ENCODE peak calls at places on chromosomes 6 and 20, in six cellular contexts. M is CD8-positive, alpha-beta T cell; X is AG04450; U is PC-9; C is right atrium auricular region; Q is nephron progenitor cell. G is an unnamed sample.

GRCh38 chr20:23050847-23051627 is 1.6 kb upstream of the THBD start:
- DNase-seq in M (no peak), X (peak; percentile 27), U (peak; percentile 82), C (peak; percentile 88), Q (peak; percentile 88), G (peak; percentile 68)

GRCh38 chr6:109303647-109304283 is 78.5 kb downstream of the CD164 start:
- DNase-seq in M (no peak), X (no peak), U (no peak), C (no peak), Q (no peak), G (no peak)

GRCh38 chr6:109456710-109457595 is 1.4 kb upstream of the MICAL1 start:
- DNase-seq in M (no peak), X (no peak), U (no peak), C (peak; percentile 88), Q (no peak), G (no peak)

GRCh38 chr6:241331-241865 is 50.9 kb upstream of the DUSP22 start:
- DNase-seq in M (no peak), X (no peak), U (no peak), C (no peak), Q (no peak), G (no peak)

GRCh38 chr6:6007311-6008113 is 787 bp upstream of the NRN1 start:
- DNase-seq in M (no peak), X (no peak), U (no peak), C (no peak), Q (peak; percentile 64), G (peak; percentile 64)

GRCh38 chr6:15485875-15486274 is 177.0 kb downstream of the DTNBP1 start:
- DNase-seq in M (no peak), X (no peak), U (peak; percentile 62), C (no peak), Q (no peak), G (no peak)

GRCh38 chr6:5379647-5380242 is 118.4 kb downstream of the FARS2 start:
- DNase-seq in M (no peak), X (no peak), U (no peak), C (no peak), Q (peak; percentile 11), G (peak; percentile 60)

GRCh38 chr20:23585808-23586734 is 17.8 kb upstream of the CST9L start:
- DNase-seq in M (no peak), X (no peak), U (no peak), C (peak; percentile 50), Q (no peak), G (no peak)

GRCh38 chr6:35085359-35086281 is 55.5 kb downstream of the TCP11 start:
- DNase-seq in M (no peak), X (no peak), U (no peak), C (no peak), Q (no peak), G (peak; percentile 22)

GRCh38 chr6:2734517-2735076 is 16.1 kb downstream of the MYLK4 start:
- DNase-seq in M (no peak), X (no peak), U (no peak), C (no peak), Q (no peak), G (no peak)

GRCh38 chr6:20737912-20738311 is 203.7 kb downstream of the CDKAL1 start:
- DNase-seq in M (no peak), X (no peak), U (no peak), C (no peak), Q (no peak), G (no peak)

GRCh38 chr6:89021629-89022028 is 58.2 kb upstream of the RNGTT start:
- DNase-seq in M (no peak), X (no peak), U (no peak), C (no peak), Q (no peak), G (no peak)

GRCh38 chr6:28354688-28355554 is 5.2 kb downstream of the ZKSCAN3 start:
- DNase-seq in M (no peak), X (no peak), U (no peak), C (no peak), Q (no peak), G (no peak)

GRCh38 chr6:142570221-142570671 is 268.4 kb downstream of the ADGRG6 start:
- DNase-seq in M (no peak), X (peak; percentile 15), U (peak; percentile 72), C (no peak), Q (no peak), G (no peak)

GRCh38 chr6:122712864-122713612 is 66.5 kb upstream of the FABP7 start:
- DNase-seq in M (no peak), X (no peak), U (no peak), C (no peak), Q (no peak), G (no peak)

GRCh38 chr6:93915961-93916360 is 496.6 kb upstream of the EPHA7 start:
- DNase-seq in M (no peak), X (no peak), U (no peak), C (no peak), Q (no peak), G (no peak)

GRCh38 chr6:111812080-111813038 is 60.9 kb downstream of the FYN start:
- DNase-seq in M (no peak), X (no peak), U (peak; percentile 97), C (no peak), Q (no peak), G (no peak)

GRCh38 chr6:144712541-144712940 is 427.4 kb downstream of the UTRN start:
- DNase-seq in M (no peak), X (no peak), U (no peak), C (no peak), Q (no peak), G (no peak)

GRCh38 chr20:63060057-63060991 is 53.6 kb upstream of the BHLHE23 start:
- DNase-seq in M (no peak), X (no peak), U (no peak), C (no peak), Q (no peak), G (no peak)

GRCh38 chr6:158584236-158584651 is 24.4 kb downstream of the TMEM181 start:
- DNase-seq in M (no peak), X (no peak), U (no peak), C (no peak), Q (no peak), G (no peak)

GRCh38 chr6:9428416-9429172 is 986.3 kb downstream of the TFAP2A start:
- DNase-seq in M (no peak), X (no peak), U (no peak), C (no peak), Q (no peak), G (no peak)

GRCh38 chr20:57672164-57672563 is 37.7 kb downstream of the PMEPA1 start:
- DNase-seq in M (no peak), X (no peak), U (no peak), C (peak; percentile 86), Q (no peak), G (no peak)

GRCh38 chr6:40325041-40325440 is 262.1 kb downstream of the LRFN2 start:
- DNase-seq in M (no peak), X (no peak), U (no peak), C (no peak), Q (no peak), G (no peak)

GRCh38 chr6:152685819-152686218 is 11.9 kb upstream of the MYCT1 start:
- DNase-seq in M (no peak), X (no peak), U (no peak), C (no peak), Q (no peak), G (no peak)

GRCh38 chr6:149963212-149963461 is 606 bp upstream of the ULBP1 start:
- DNase-seq in M (no peak), X (no peak), U (peak; percentile 68), C (peak; percentile 54), Q (no peak), G (peak; percentile 49)

GRCh38 chr20:53216856-53217576 is 244.9 kb downstream of the TSHZ2 start:
- DNase-seq in M (peak; percentile 72), X (no peak), U (no peak), C (peak; percentile 64), Q (peak; percentile 89), G (peak; percentile 77)

GRCh38 chr6:89264296-89264695 is 47.1 kb upstream of the GABRR1 start:
- DNase-seq in M (no peak), X (no peak), U (no peak), C (no peak), Q (no peak), G (no peak)

GRCh38 chr6:53263915-53264314 is 84.8 kb downstream of the ELOVL5 start:
- DNase-seq in M (no peak), X (peak; percentile 8), U (no peak), C (no peak), Q (no peak), G (no peak)

GRCh38 chr20:12166053-12166717 is 248.5 kb downstream of the BTBD3 start:
- DNase-seq in M (no peak), X (peak; percentile 78), U (peak; percentile 37), C (peak; percentile 78), Q (no peak), G (no peak)
- TF ChIP-seq CTCF in M (no peak), X (no peak), U (no peak), C (no peak), Q (no peak), G (no peak)

DNA sequence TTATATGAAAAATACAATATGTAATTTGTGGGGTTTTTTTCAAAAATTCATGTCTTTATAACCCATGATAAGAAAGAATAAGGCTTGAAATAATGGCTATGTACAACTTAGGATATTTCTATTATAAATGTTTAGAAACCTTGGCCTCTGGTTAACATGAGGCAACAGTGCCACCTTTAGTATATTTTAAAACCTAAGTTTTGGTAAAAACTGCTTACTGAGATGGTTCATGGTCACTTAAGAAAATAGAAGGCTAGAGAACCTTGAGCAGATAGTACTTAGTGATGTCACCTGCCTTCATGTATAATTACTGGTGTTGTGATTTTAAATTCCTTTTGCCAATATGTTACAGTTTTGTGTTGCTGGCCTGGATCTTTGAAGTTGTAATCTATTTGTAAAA is 176.5 kb downstream of the ADGB start:
- DNase-seq in M (no peak), X (no peak), U (peak; percentile 36), C (no peak), Q (no peak), G (no peak)
- TF ChIP-seq CTCF in M (no peak), X (peak; percentile 4), U (peak; percentile 36), C (no peak), Q (no peak), G (no peak)

GRCh38 chr6:127968394-127968793 is 67.5 kb upstream of the THEMIS start:
- DNase-seq in M (no peak), X (no peak), U (no peak), C (no peak), Q (no peak), G (no peak)
- TF ChIP-seq CTCF in M (no peak), X (peak; percentile 11), U (peak; percentile 48), C (no peak), Q (no peak), G (no peak)

GRCh38 chr6:70413829-70414494 is 654 bp downstream of the FAM135A start:
- DNase-seq in M (no peak), X (no peak), U (no peak), C (no peak), Q (peak; percentile 72), G (no peak)
- TF ChIP-seq CTCF in M (no peak), X (no peak), U (no peak), C (no peak), Q (no peak), G (no peak)

DNA sequence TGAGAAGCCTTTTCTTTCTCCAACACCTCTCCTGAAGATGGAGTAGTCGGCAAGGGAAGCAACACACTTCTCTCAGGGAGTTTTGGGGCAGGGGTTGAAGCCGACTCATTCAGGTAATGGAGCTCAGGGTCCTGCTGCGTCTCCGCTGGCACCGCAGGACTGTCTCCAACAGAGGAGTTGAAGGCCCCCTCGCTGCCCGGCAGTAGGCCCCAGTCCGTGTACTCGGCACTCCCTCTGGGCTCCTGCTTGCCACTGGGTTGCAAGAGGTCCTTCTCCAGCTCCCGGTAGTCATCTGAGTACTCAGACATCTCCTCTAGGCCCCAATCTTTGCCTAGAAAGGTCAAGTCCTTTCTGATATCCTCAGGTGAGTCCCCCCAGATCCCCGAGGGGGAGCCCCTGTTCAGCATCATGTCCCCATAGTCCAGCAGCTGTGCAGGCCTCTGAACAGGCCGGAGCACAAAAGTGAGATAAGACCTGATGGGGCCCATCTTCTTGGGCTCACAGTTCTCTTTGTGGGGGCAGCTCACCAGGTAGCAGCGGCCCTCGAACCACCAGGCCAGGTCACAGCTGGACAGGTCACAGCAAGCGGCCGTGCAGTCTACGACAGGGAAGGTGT is 50.0 kb downstream of the KIAA0319 start:
- DNase-seq in M (no peak), X (no peak), U (no peak), C (no peak), Q (no peak), G (no peak)
- TF ChIP-seq CTCF in M (no peak), X (no peak), U (no peak), C (no peak), Q (no peak), G (no peak)